ENCODE peak calls at places on chromosomes 6 and 20, in six cellular contexts. H is dorsolateral prefrontal cortex; X is CD8-positive, alpha-beta T cell; F is Panc1; K is DMS79; I is heart left ventricle. V is an unnamed sample.

GRCh38 chr6:69894578-69895347 is 28.4 kb downstream of the COL19A1 start:
- DNase-seq in I (no peak), X (no peak), F (no peak), H (no peak), K (no peak), V (no peak)

GRCh38 chr6:147660334-147661311 is 152.1 kb downstream of the SAMD5 start:
- DNase-seq in K (no peak), H (no peak), I (no peak), X (no peak), F (no peak), V (no peak)

GRCh38 chr6:26021350-26022165 is 59.0 kb downstream of the TRIM38 start:
- DNase-seq in K (peak; percentile 78), F (peak; percentile 96), I (peak; percentile 95), X (peak; percentile 86), H (peak; percentile 89), V (peak; percentile 97)

GRCh38 chr6:46734867-46735719 is at the start of gene PLA2G7:
- DNase-seq in H (no peak), X (no peak), I (peak; percentile 31), K (no peak), F (no peak), V (no peak)

GRCh38 chr6:149293244-149293643 is 24.3 kb upstream of the TAB2 start:
- DNase-seq in I (no peak), K (no peak), X (no peak), H (no peak), F (no peak), V (no peak)

GRCh38 chr20:59105581-59105980 is 58.0 kb upstream of the ZNF831 start:
- DNase-seq in F (no peak), I (no peak), X (no peak), H (no peak), K (no peak), V (no peak)

GRCh38 chr20:36591854-36592641 is 13.5 kb upstream of the RAB5IF start:
- DNase-seq in H (peak; percentile 55), I (no peak), X (peak; percentile 58), K (no peak), F (no peak), V (peak; percentile 59)

GRCh38 chr6:161683400-161683799 is 409.5 kb upstream of the AGPAT4 start:
- DNase-seq in X (no peak), F (no peak), K (no peak), I (no peak), H (no peak), V (no peak)

GRCh38 chr6:52993461-52993860 is 1.6 kb downstream of the GSTA4 start:
- DNase-seq in H (no peak), X (no peak), K (no peak), F (no peak), I (no peak), V (no peak)

GRCh38 chr6:165733487-165733791 is 70.4 kb upstream of the PDE10A start:
- DNase-seq in K (no peak), I (no peak), F (no peak), H (no peak), X (no peak), V (no peak)

GRCh38 chr20:15081301-15081700 is 743.9 kb upstream of the FLRT3 start:
- DNase-seq in I (no peak), X (no peak), K (no peak), H (no peak), F (no peak), V (no peak)

GRCh38 chr6:78231002-78231401 is 578.2 kb downstream of the MEI4 start:
- DNase-seq in H (no peak), I (no peak), X (no peak), F (no peak), K (no peak), V (no peak)

GRCh38 chr20:15594296-15594695 is 979.0 kb downstream of the KIF16B start:
- DNase-seq in I (no peak), H (no peak), X (no peak), F (no peak), K (no peak), V (no peak)

GRCh38 chr20:909641-910040 is 6.5 kb downstream of the ANGPT4 start:
- DNase-seq in K (no peak), I (no peak), H (no peak), F (no peak), X (no peak), V (no peak)

GRCh38 chr6:129007819-129008218 is 124.9 kb downstream of the LAMA2 start:
- DNase-seq in X (no peak), H (no peak), K (no peak), F (no peak), I (no peak), V (no peak)

GRCh38 chr20:4916991-4917881 is 84.1 kb downstream of the SLC23A2 start:
- DNase-seq in I (no peak), X (no peak), H (no peak), F (no peak), K (no peak), V (no peak)

GRCh38 chr6:43773981-43774775 is 4.2 kb downstream of the VEGFA start:
- DNase-seq in H (no peak), F (no peak), X (no peak), K (no peak), I (peak; percentile 19), V (peak; percentile 48)

V was measured in posterior cingulate gyrus.